ENCODE peak calls at places on chromosomes 5 and 9, in four cellular contexts. M, N, R and F are unnamed samples.

GRCh38 chr5:54862036-54862435 is 123.4 kb downstream of the ESM1 start:
- DNase-seq in M (no peak), R (no peak), N (no peak), F (no peak)

GRCh38 chr5:59152701-59153245 is 569.9 kb downstream of the RAB3C start:
- DNase-seq in M (no peak), N (peak), R (no peak), F (no peak)

GRCh38 chr5:74519161-74519571 is 121.4 kb downstream of the ENC1 start:
- DNase-seq in R (no peak), N (peak), M (no peak), F (no peak)

GRCh38 chr5:26121343-26121742 is 917.0 kb downstream of the CDH9 start:
- DNase-seq in R (peak), M (no peak), N (no peak), F (no peak)

GRCh38 chr5:6597557-6597956 is 35.3 kb downstream of the NSUN2 start:
- DNase-seq in R (no peak), M (no peak), N (no peak), F (no peak)

GRCh38 chr5:78361226-78361993 is 993 bp downstream of the SCAMP1 start:
- DNase-seq in N (peak), M (peak), R (peak), F (peak)

GRCh38 chr9:34701023-34701768 is 8.7 kb downstream of the CCL21 start:
- DNase-seq in R (peak), N (peak), M (peak), F (peak)

GRCh38 chr9:110742741-110743371 is 74.3 kb downstream of the MUSK start:
- DNase-seq in N (peak), M (no peak), R (peak), F (peak)

GRCh38 chr9:84781431-84781830 is 111.9 kb downstream of the NTRK2 start:
- DNase-seq in M (no peak), R (no peak), N (peak), F (peak)

GRCh38 chr5:62780888-62781287 is 202.3 kb downstream of the LRRC70 start:
- DNase-seq in M (no peak), R (no peak), N (peak), F (no peak)

GRCh38 chr9:15146121-15146820 is 160.7 kb downstream of the TTC39B start:
- DNase-seq in M (no peak), N (no peak), R (no peak), F (no peak)

GRCh38 chr5:103245773-103246172 is 12.8 kb upstream of the MACIR start:
- DNase-seq in R (no peak), N (no peak), M (no peak), F (no peak)

GRCh38 chr5:42949348-42950090 is 90.6 kb downstream of the ANXA2R start:
- DNase-seq in M (no peak), R (peak), N (no peak), F (no peak)

GRCh38 chr9:1871486-1872181 is 143.5 kb upstream of the SMARCA2 start:
- DNase-seq in R (peak), M (no peak), N (no peak), F (peak)

GRCh38 chr9:119003882-119004617 is 365.2 kb downstream of the BRINP1 start:
- DNase-seq in R (no peak), N (no peak), M (no peak), F (no peak)

GRCh38 chr5:141507387-141508091 is 18.7 kb downstream of the PCDHGC5 start:
- DNase-seq in M (no peak), N (peak), R (no peak), F (peak)

GRCh38 chr9:89739531-89740315 is 134.9 kb downstream of the GADD45G start:
- DNase-seq in M (no peak), R (no peak), N (no peak), F (no peak)

GRCh38 chr5:147675168-147675567 is 107.4 kb downstream of the JAKMIP2 start:
- DNase-seq in R (no peak), N (no peak), M (no peak), F (no peak)

GRCh38 chr5:367358-368130 is 46.0 kb downstream of the AHRR start:
- DNase-seq in M (no peak), R (no peak), N (no peak), F (no peak)

GRCh38 chr5:145014109-145014508 is 821.0 kb downstream of the PRELID2 start:
- DNase-seq in N (no peak), M (no peak), R (no peak), F (no peak)

GRCh38 chr5:13227520-13227919 is 717.0 kb downstream of the DNAH5 start:
- DNase-seq in N (no peak), M (no peak), R (no peak), F (no peak)

GRCh38 chr9:124122813-124123462 is 111.4 kb downstream of the LHX2 start:
- DNase-seq in N (peak), R (no peak), M (no peak), F (peak)